ENCODE peak calls at places on chromosomes 6 and 20, in eight cellular contexts. N is heart right ventricle; E is NCI-H2107; C is psoas muscle; Q is coronary artery; M is CD8-positive, alpha-beta memory T cell; Y is GM13976; B is AG09319. F is an unnamed sample.

GRCh38 chr6:152471459-152472070 is 165.6 kb downstream of the SYNE1 start:
- DNase-seq in N (no peak), E (no peak), C (no peak), Q (no peak), M (no peak), Y (no peak), B (no peak), F (no peak)

GRCh38 chr6:162090734-162091133 is 636.8 kb downstream of the PRKN start:
- DNase-seq in N (no peak), E (no peak), C (no peak), Q (no peak), M (no peak), Y (no peak), B (peak; percentile 97), F (no peak)

GRCh38 chr6:45115696-45116095 is 212.4 kb upstream of the RUNX2 start:
- DNase-seq in N (no peak), E (no peak), C (no peak), Q (no peak), M (no peak), Y (no peak), B (no peak), F (no peak)

GRCh38 chr6:134875367-134875766 is 74.5 kb downstream of the ALDH8A1 start:
- DNase-seq in N (no peak), E (no peak), C (no peak), Q (no peak), M (no peak), Y (no peak), B (no peak), F (no peak)

GRCh38 chr6:7685276-7685675 is 40.6 kb upstream of the BMP6 start:
- DNase-seq in N (no peak), E (no peak), C (no peak), Q (no peak), M (no peak), Y (no peak), B (no peak), F (no peak)

GRCh38 chr6:89085409-89086012 is 5.0 kb downstream of the PNRC1 start:
- DNase-seq in N (no peak), E (no peak), C (no peak), Q (no peak), M (no peak), Y (no peak), B (no peak), F (no peak)

GRCh38 chr20:14334306-14334930 is 3.0 kb downstream of the FLRT3 start:
- DNase-seq in N (no peak), E (no peak), C (no peak), Q (no peak), M (no peak), Y (no peak), B (peak; percentile 20), F (no peak)

GRCh38 chr6:63757826-63758225 is 122.2 kb downstream of the PHF3 start:
- DNase-seq in N (no peak), E (no peak), C (no peak), Q (no peak), M (no peak), Y (no peak), B (no peak), F (no peak)

GRCh38 chr6:157323114-157323923 is at the start of gene TMEM242:
- DNase-seq in N (peak; percentile 93), E (no peak), C (peak; percentile 92), Q (peak; percentile 94), M (peak; percentile 86), Y (peak; percentile 89), B (peak; percentile 78), F (peak; percentile 91)

GRCh38 chr6:145866449-145867401 is 52.1 kb upstream of the FBXO30 start:
- DNase-seq in N (no peak), E (no peak), C (no peak), Q (no peak), M (peak; percentile 52), Y (peak; percentile 16), B (no peak), F (no peak)

GRCh38 chr6:27126815-27127537 is 120.5 kb upstream of the PRSS16 start:
- DNase-seq in N (peak; percentile 84), E (peak; percentile 27), C (peak; percentile 82), Q (peak; percentile 89), M (peak; percentile 87), Y (peak; percentile 67), B (peak; percentile 80), F (peak; percentile 91)

GRCh38 chr20:48800227-48800626 is 27.6 kb downstream of the PREX1 start:
- DNase-seq in N (no peak), E (no peak), C (no peak), Q (no peak), M (no peak), Y (no peak), B (no peak), F (no peak)

GRCh38 chr20:50338479-50339195 is 148.0 kb downstream of the CEBPB start:
- DNase-seq in N (no peak), E (no peak), C (no peak), Q (no peak), M (peak; percentile 54), Y (peak; percentile 85), B (no peak), F (peak; percentile 48)

GRCh38 chr20:48574383-48574782 is 253.4 kb downstream of the PREX1 start:
- DNase-seq in N (no peak), E (no peak), C (no peak), Q (no peak), M (no peak), Y (no peak), B (no peak), F (no peak)

GRCh38 chr20:39010496-39010895 is 48.4 kb downstream of the DHX35 start:
- DNase-seq in N (no peak), E (peak; percentile 13), C (no peak), Q (no peak), M (no peak), Y (no peak), B (no peak), F (no peak)

GRCh38 chr20:22617160-22617559 is 32.8 kb upstream of the FOXA2 start:
- DNase-seq in N (no peak), E (no peak), C (no peak), Q (no peak), M (no peak), Y (no peak), B (no peak), F (no peak)

GRCh38 chr6:108876929-108877775 is 28.9 kb downstream of the ARMC2 start:
- DNase-seq in N (peak; percentile 42), E (no peak), C (peak; percentile 84), Q (peak; percentile 96), M (no peak), Y (no peak), B (peak; percentile 76), F (no peak)

GRCh38 chr6:14276066-14276465 is 158.5 kb downstream of the CD83 start:
- DNase-seq in N (no peak), E (no peak), C (no peak), Q (no peak), M (no peak), Y (no peak), B (no peak), F (no peak)

GRCh38 chr6:22880686-22881433 is 311.5 kb downstream of the HDGFL1 start:
- DNase-seq in N (no peak), E (no peak), C (no peak), Q (no peak), M (no peak), Y (no peak), B (peak; percentile 93), F (no peak)

GRCh38 chr6:155014715-155015300 is 19.7 kb downstream of the TIAM2 start:
- DNase-seq in N (no peak), E (no peak), C (no peak), Q (no peak), M (no peak), Y (no peak), B (peak; percentile 75), F (no peak)

GRCh38 chr6:48615041-48615440 is 504.0 kb upstream of the PTCHD4 start:
- DNase-seq in N (no peak), E (no peak), C (no peak), Q (no peak), M (no peak), Y (no peak), B (no peak), F (no peak)

GRCh38 chr20:13292486-13292885 is 71.4 kb downstream of the ISM1 start:
- DNase-seq in N (no peak), E (no peak), C (no peak), Q (no peak), M (no peak), Y (no peak), B (no peak), F (no peak)

GRCh38 chr6:138492113-138492512 is 7.2 kb downstream of the NHSL1 start:
- DNase-seq in N (no peak), E (no peak), C (no peak), Q (no peak), M (no peak), Y (no peak), B (no peak), F (no peak)

GRCh38 chr20:56072165-56072564 is 66.8 kb upstream of the CBLN4 start:
- DNase-seq in N (no peak), E (no peak), C (no peak), Q (no peak), M (no peak), Y (no peak), B (no peak), F (no peak)

GRCh38 chr20:52305843-52306242 is 114.3 kb upstream of the ZFP64 start:
- DNase-seq in N (no peak), E (no peak), C (no peak), Q (no peak), M (no peak), Y (no peak), B (no peak), F (no peak)

GRCh38 chr6:12572884-12573824 is 143.4 kb upstream of the PHACTR1 start:
- DNase-seq in N (no peak), E (no peak), C (no peak), Q (no peak), M (no peak), Y (no peak), B (no peak), F (no peak)

GRCh38 chr6:90669420-90669819 is 82.5 kb upstream of the MAP3K7 start:
- DNase-seq in N (no peak), E (no peak), C (no peak), Q (no peak), M (no peak), Y (no peak), B (no peak), F (no peak)

GRCh38 chr20:37344506-37345338 is 1.2 kb upstream of the SRC start:
- DNase-seq in N (no peak), E (no peak), C (no peak), Q (peak; percentile 57), M (no peak), Y (no peak), B (no peak), F (peak; percentile 10)

GRCh38 chr20:32451682-32452461 is 93.7 kb downstream of the ASXL1 start:
- DNase-seq in N (no peak), E (no peak), C (no peak), Q (no peak), M (peak; percentile 47), Y (no peak), B (no peak), F (no peak)

GRCh38 chr6:148336901-148337300 is 5.7 kb upstream of the SASH1 start:
- DNase-seq in N (no peak), E (no peak), C (no peak), Q (no peak), M (no peak), Y (no peak), B (no peak), F (no peak)

GRCh38 chr20:36085686-36086267 is 68.8 kb upstream of the EPB41L1 start:
- DNase-seq in N (no peak), E (no peak), C (no peak), Q (no peak), M (no peak), Y (no peak), B (no peak), F (no peak)

GRCh38 chr20:57393321-57394086 is 2.3 kb downstream of the RBM38 start:
- DNase-seq in N (no peak), E (peak; percentile 24), C (peak; percentile 19), Q (no peak), M (peak; percentile 47), Y (no peak), B (no peak), F (no peak)

GRCh38 chr6:14966111-14966901 is 279.6 kb upstream of the JARID2 start:
- DNase-seq in N (no peak), E (no peak), C (no peak), Q (no peak), M (no peak), Y (no peak), B (no peak), F (no peak)

GRCh38 chr20:7692478-7692877 is 247.8 kb downstream of the HAO1 start:
- DNase-seq in N (no peak), E (no peak), C (no peak), Q (no peak), M (no peak), Y (no peak), B (no peak), F (no peak)

F was measured in B cell.